ENCODE peak calls at places on chromosomes 1 and 21, in ten cellular contexts. B, I, U, F, S, G, E, T, N and H are unnamed samples.

GRCh38 chr21:26405071-26405470 is 168.0 kb downstream of the CYYR1 start:
- DNase-seq in B (no peak), I (no peak), U (no peak), F (no peak), S (no peak), G (peak; percentile 67), E (no peak), T (no peak), N (no peak), H (no peak)

GRCh38 chr1:23673086-23673813 is 18.4 kb upstream of the RPL11 start:
- DNase-seq in B (no peak), I (no peak), U (no peak), F (no peak), S (no peak), G (peak; percentile 57), E (no peak), T (no peak), N (no peak), H (no peak)

GRCh38 chr1:86741947-86742572 is 37.7 kb downstream of the SH3GLB1 start:
- DNase-seq in B (no peak), I (no peak), U (no peak), F (no peak), S (peak; percentile 21), G (peak; percentile 36), E (peak; percentile 61), T (no peak), N (no peak), H (no peak)

GRCh38 chr1:169326644-169327316 is 40.8 kb downstream of the NME7 start:
- DNase-seq in B (no peak), I (no peak), U (no peak), F (no peak), S (no peak), G (no peak), E (peak; percentile 15), T (no peak), N (no peak), H (no peak)

GRCh38 chr1:23810818-23811420 is 10.4 kb upstream of the GALE start:
- DNase-seq in B (no peak), I (no peak), U (peak; percentile 39), F (peak; percentile 25), S (no peak), G (no peak), E (peak; percentile 76), T (peak; percentile 18), N (no peak), H (no peak)

GRCh38 chr1:209672705-209673630 is 2.2 kb upstream of the G0S2 start:
- DNase-seq in B (no peak), I (peak; percentile 56), U (no peak), F (no peak), S (no peak), G (no peak), E (peak; percentile 54), T (no peak), N (no peak), H (no peak)

GRCh38 chr1:205948000-205948399 is 4.7 kb upstream of the SLC26A9 start:
- DNase-seq in B (no peak), I (no peak), U (no peak), F (no peak), S (no peak), G (no peak), E (no peak), T (no peak), N (no peak), H (no peak)

GRCh38 chr1:205109269-205109668 is 12.5 kb downstream of the RBBP5 start:
- DNase-seq in B (no peak), I (no peak), U (no peak), F (no peak), S (no peak), G (no peak), E (no peak), T (no peak), N (no peak), H (no peak)

GRCh38 chr1:106608836-106609235 is 447.6 kb upstream of the PRMT6 start:
- DNase-seq in B (no peak), I (no peak), U (no peak), F (no peak), S (no peak), G (no peak), E (no peak), T (no peak), N (no peak), H (no peak)

GRCh38 chr1:55064071-55064581 is 24.8 kb downstream of the PCSK9 start:
- DNase-seq in B (peak; percentile 76), I (no peak), U (peak; percentile 42), F (no peak), S (no peak), G (no peak), E (no peak), T (no peak), N (no peak), H (peak; percentile 40)

GRCh38 chr21:17780539-17780938 is 38.6 kb downstream of the C21orf91 start:
- DNase-seq in B (no peak), I (no peak), U (no peak), F (no peak), S (no peak), G (no peak), E (peak; percentile 81), T (no peak), N (no peak), H (no peak)

GRCh38 chr1:185479781-185480180 is 162.7 kb upstream of the IVNS1ABP start:
- DNase-seq in B (no peak), I (no peak), U (no peak), F (peak; percentile 10), S (no peak), G (no peak), E (no peak), T (no peak), N (no peak), H (no peak)

GRCh38 chr21:29538115-29538514 is 239.4 kb downstream of the BACH1 start:
- DNase-seq in B (no peak), I (no peak), U (no peak), F (no peak), S (no peak), G (peak; percentile 64), E (no peak), T (no peak), N (no peak), H (no peak)

GRCh38 chr1:226002667-226003501 is 3.7 kb upstream of the SDE2 start:
- DNase-seq in B (no peak), I (no peak), U (no peak), F (no peak), S (peak; percentile 85), G (peak; percentile 27), E (no peak), T (no peak), N (no peak), H (peak; percentile 38)